ENCODE peak calls at places on chromosomes 13 and 19, in five cellular contexts. F, D, B, V and W are unnamed samples.

GRCh38 chr19:22619371-22619770 is 14.8 kb upstream of the ZNF492 start:
- DNase-seq in B (no peak), F (no peak), V (no peak), D (no peak), W (no peak)

GRCh38 chr13:102617697-102618350 is 21.0 kb downstream of the TPP2 start:
- DNase-seq in V (no peak), D (no peak), F (no peak), B (no peak), W (no peak)

GRCh38 chr19:31883299-31883990 is 462.0 kb upstream of the ZNF507 start:
- DNase-seq in F (no peak), D (no peak), B (no peak), V (no peak), W (no peak)

GRCh38 chr19:902446-903226 is 9.4 kb downstream of the RNU6-9 start:
- DNase-seq in F (no peak), D (no peak), B (no peak), V (no peak), W (no peak)

GRCh38 chr13:48593551-48593950 is 60.2 kb upstream of the CYSLTR2 start:
- DNase-seq in D (no peak), B (no peak), F (no peak), V (no peak), W (no peak)

GRCh38 chr13:106958690-106959089 is 390.8 kb upstream of the ARGLU1 start:
- DNase-seq in V (no peak), B (no peak), D (no peak), F (no peak), W (no peak)

GRCh38 chr19:1268392-1269064 is 604 bp upstream of the CIRBP start:
- DNase-seq in F (peak), V (no peak), D (no peak), B (no peak), W (peak)

GRCh38 chr13:40031031-40031430 is 375.6 kb downstream of the COG6 start:
- DNase-seq in F (no peak), B (no peak), D (peak), V (no peak), W (no peak)

GRCh38 chr13:32581177-32581786 is 5.0 kb upstream of the PDS5B start:
- DNase-seq in D (no peak), B (no peak), V (no peak), F (no peak), W (no peak)

GRCh38 chr13:44575035-44575434 is 1.1 kb downstream of the TSC22D1 start:
- DNase-seq in D (no peak), B (no peak), F (no peak), V (no peak), W (no peak)

GRCh38 chr13:79736356-79736755 is 255.4 kb downstream of the NDFIP2 start:
- DNase-seq in V (no peak), B (no peak), F (no peak), D (no peak), W (no peak)

GRCh38 chr19:51695088-51695487 is 2.0 kb downstream of the SPACA6 start:
- DNase-seq in V (no peak), B (no peak), F (no peak), D (no peak), W (no peak)

GRCh38 chr19:18636183-18636968 is 452 bp upstream of the KLHL26 start:
- DNase-seq in F (peak), V (peak), B (peak), D (no peak), W (peak)

GRCh38 chr19:55115446-55116065 is 1.9 kb downstream of the PPP1R12C start:
- DNase-seq in B (no peak), V (no peak), F (no peak), D (no peak), W (no peak)

GRCh38 chr19:47110521-47111080 is 3.0 kb downstream of the ZC3H4 start:
- DNase-seq in B (peak), D (no peak), F (no peak), V (no peak), W (no peak)

GRCh38 chr13:97653741-97654140 is 219.8 kb downstream of the RAP2A start:
- DNase-seq in D (no peak), F (no peak), B (no peak), V (no peak), W (no peak)

GRCh38 chr19:39878398-39878797 is 32.2 kb upstream of the FBL start:
- DNase-seq in D (no peak), V (no peak), F (no peak), B (no peak), W (no peak)

GRCh38 chr13:74554581-74555290 is 420.5 kb upstream of the KLF12 start:
- DNase-seq in D (no peak), V (no peak), B (no peak), F (no peak), W (no peak)

GRCh38 chr19:51016798-51017683 is 2.5 kb downstream of the KLK10 start:
- DNase-seq in B (peak), F (no peak), D (no peak), V (peak), W (peak)

GRCh38 chr13:23087884-23088283 is 92.9 kb upstream of the SGCG start:
- DNase-seq in B (no peak), D (no peak), F (no peak), V (peak), W (no peak)

GRCh38 chr19:13153627-13154240 is 3.5 kb downstream of the IER2 start:
- DNase-seq in V (no peak), F (peak), B (peak), D (no peak), W (peak)

GRCh38 chr13:71979616-71980015 is 112.6 kb upstream of the DACH1 start:
- DNase-seq in D (no peak), F (no peak), V (no peak), B (no peak), W (no peak)

GRCh38 chr19:30795727-30796126 is 423.5 kb downstream of the ZNF536 start:
- DNase-seq in B (no peak), F (no peak), D (no peak), V (no peak), W (no peak)

GRCh38 chr19:5268801-5269200 is 71.8 kb downstream of the PTPRS start:
- DNase-seq in V (no peak), F (no peak), D (no peak), B (no peak), W (no peak)

GRCh38 chr13:97296740-97297139 is 74.6 kb downstream of the MBNL2 start:
- DNase-seq in V (no peak), B (no peak), F (no peak), D (no peak), W (no peak)

GRCh38 chr19:33745297-33745696 is 51.4 kb upstream of the KCTD15 start:
- DNase-seq in F (no peak), D (no peak), B (no peak), V (no peak), W (no peak)

GRCh38 chr13:41199526-41199925 is 5.2 kb upstream of the KBTBD7 start:
- DNase-seq in D (no peak), F (no peak), B (peak), V (no peak), W (no peak)

GRCh38 chr19:14563590-14563926 is 8.3 kb downstream of the NDUFB7 start:
- DNase-seq in D (no peak), B (no peak), F (no peak), V (no peak), W (no peak)

GRCh38 chr13:112776971-112777370 is 87.1 kb downstream of the ATP11A start:
- DNase-seq in D (no peak), V (no peak), B (no peak), F (no peak), W (no peak)

GRCh38 chr19:34316741-34317241 is 48.2 kb upstream of the GPI start:
- DNase-seq in F (peak), D (no peak), V (peak), B (no peak), W (no peak)

GRCh38 chr19:17834350-17835181 is 13.2 kb downstream of the JAK3 start:
- DNase-seq in F (no peak), V (no peak), D (no peak), B (no peak), W (no peak)

GRCh38 chr13:31970237-31970930 is 61.2 kb upstream of the FRY start:
- DNase-seq in B (no peak), F (no peak), V (no peak), D (peak), W (no peak)

GRCh38 chr13:78960881-78961280 is 301.9 kb upstream of the OBI1 start:
- DNase-seq in D (no peak), V (no peak), F (no peak), B (peak), W (no peak)

GRCh38 chr13:45133396-45134118 is 13.2 kb downstream of the GTF2F2 start:
- DNase-seq in V (no peak), B (no peak), F (no peak), D (no peak), W (no peak)

GRCh38 chr13:24894972-24895300 is 131.0 kb downstream of the RNF17 start:
- DNase-seq in D (no peak), V (no peak), F (no peak), B (no peak), W (no peak)